ENCODE peak calls at places on chromosomes 4 and X, in seven cellular contexts. One of them, this sample, is unnamed.
A peak's percentile ranks its signal among the peaks of the same experiment; 100 is the strongest.

GRCh38 chrX:107493141-107493540 is 43.7 kb downstream of the FRMPD3 start:
- DNase-seq in activated B cell treated with CpG ODN at 0.5 μM for 24 hours: no peak
- DNase-seq in upper lobe of right lung: no peak
- DNase-seq in D341Med: no peak
- DNase-seq in sciatic nerve: no peak
- DNase-seq in heart right ventricle: no peak
- DNase-seq in GM23248: no peak
- DNase-seq in this sample: no peak

GRCh38 chrX:138964501-138964900 is 253.0 kb upstream of the FGF13 start:
- DNase-seq in activated B cell treated with CpG ODN at 0.5 μM for 24 hours: no peak
- DNase-seq in upper lobe of right lung: no peak
- DNase-seq in D341Med: no peak
- DNase-seq in sciatic nerve: no peak
- DNase-seq in heart right ventricle: no peak
- DNase-seq in GM23248: no peak
- DNase-seq in this sample: no peak

GRCh38 chrX:38666909-38667308 is 105.6 kb downstream of the TSPAN7 start:
- DNase-seq in activated B cell treated with CpG ODN at 0.5 μM for 24 hours: no peak
- DNase-seq in upper lobe of right lung: no peak
- DNase-seq in D341Med: no peak
- DNase-seq in sciatic nerve: no peak
- DNase-seq in heart right ventricle: no peak
- DNase-seq in GM23248: no peak
- DNase-seq in this sample: no peak

GRCh38 chr4:15410750-15411149 is 17.1 kb upstream of the C1QTNF7 start:
- DNase-seq in activated B cell treated with CpG ODN at 0.5 μM for 24 hours: no peak
- DNase-seq in upper lobe of right lung: no peak
- DNase-seq in D341Med: no peak
- DNase-seq in sciatic nerve: no peak
- DNase-seq in heart right ventricle: no peak
- DNase-seq in GM23248: no peak
- DNase-seq in this sample: no peak

GRCh38 chr4:152264106-152264505 is 271.8 kb downstream of the FBXW7 start:
- DNase-seq in activated B cell treated with CpG ODN at 0.5 μM for 24 hours: no peak
- DNase-seq in upper lobe of right lung: no peak
- DNase-seq in D341Med: no peak
- DNase-seq in sciatic nerve: no peak
- DNase-seq in heart right ventricle: no peak
- DNase-seq in GM23248: no peak
- DNase-seq in this sample: no peak

GRCh38 chr4:77697860-77698599 is 92.4 kb downstream of the CXCL13 start:
- DNase-seq in activated B cell treated with CpG ODN at 0.5 μM for 24 hours: no peak
- DNase-seq in upper lobe of right lung: no peak
- DNase-seq in D341Med: peak; percentile 64
- DNase-seq in sciatic nerve: no peak
- DNase-seq in heart right ventricle: no peak
- DNase-seq in GM23248: peak; percentile 75
- DNase-seq in this sample: peak; percentile 72

GRCh38 chr4:89110541-89110985 is 770 bp upstream of the TIGD2 start:
- DNase-seq in activated B cell treated with CpG ODN at 0.5 μM for 24 hours: no peak
- DNase-seq in upper lobe of right lung: no peak
- DNase-seq in D341Med: no peak
- DNase-seq in sciatic nerve: no peak
- DNase-seq in heart right ventricle: no peak
- DNase-seq in GM23248: no peak
- DNase-seq in this sample: peak; percentile 2

GRCh38 chr4:1208266-1208961 is 36.0 kb upstream of the SPON2 start:
- DNase-seq in activated B cell treated with CpG ODN at 0.5 μM for 24 hours: no peak
- DNase-seq in upper lobe of right lung: peak; percentile 66
- DNase-seq in D341Med: no peak
- DNase-seq in sciatic nerve: peak; percentile 62
- DNase-seq in heart right ventricle: peak; percentile 59
- DNase-seq in GM23248: no peak
- DNase-seq in this sample: peak; percentile 12

GRCh38 chr4:127997534-127998388 is 32.6 kb downstream of the ABHD18 start:
- DNase-seq in activated B cell treated with CpG ODN at 0.5 μM for 24 hours: no peak
- DNase-seq in upper lobe of right lung: no peak
- DNase-seq in D341Med: peak; percentile 50
- DNase-seq in sciatic nerve: no peak
- DNase-seq in heart right ventricle: no peak
- DNase-seq in GM23248: peak; percentile 38
- DNase-seq in this sample: peak; percentile 28

GRCh38 chr4:20612313-20612712 is 87.9 kb upstream of the PACRGL start:
- DNase-seq in activated B cell treated with CpG ODN at 0.5 μM for 24 hours: no peak
- DNase-seq in upper lobe of right lung: no peak
- DNase-seq in D341Med: no peak
- DNase-seq in sciatic nerve: no peak
- DNase-seq in heart right ventricle: no peak
- DNase-seq in GM23248: no peak
- DNase-seq in this sample: peak; percentile 8

GRCh38 chrX:131279617-131280016 is 9.5 kb downstream of the IGSF1 start:
- DNase-seq in activated B cell treated with CpG ODN at 0.5 μM for 24 hours: no peak
- DNase-seq in upper lobe of right lung: no peak
- DNase-seq in D341Med: no peak
- DNase-seq in sciatic nerve: no peak
- DNase-seq in heart right ventricle: no peak
- DNase-seq in GM23248: no peak
- DNase-seq in this sample: no peak

GRCh38 chrX:38484607-38485498 is 76.5 kb upstream of the TSPAN7 start:
- DNase-seq in activated B cell treated with CpG ODN at 0.5 μM for 24 hours: no peak
- DNase-seq in upper lobe of right lung: peak; percentile 40
- DNase-seq in D341Med: no peak
- DNase-seq in sciatic nerve: no peak
- DNase-seq in heart right ventricle: no peak
- DNase-seq in GM23248: no peak
- DNase-seq in this sample: no peak

GRCh38 chr4:33512397-33512796 is 2731.9 kb downstream of the ARAP2 start:
- DNase-seq in activated B cell treated with CpG ODN at 0.5 μM for 24 hours: no peak
- DNase-seq in upper lobe of right lung: no peak
- DNase-seq in D341Med: no peak
- DNase-seq in sciatic nerve: no peak
- DNase-seq in heart right ventricle: no peak
- DNase-seq in GM23248: no peak
- DNase-seq in this sample: no peak

GRCh38 chrX:108437789-108438623 is at the start of gene COL4A6:
- DNase-seq in activated B cell treated with CpG ODN at 0.5 μM for 24 hours: no peak
- DNase-seq in upper lobe of right lung: peak; percentile 53
- DNase-seq in D341Med: no peak
- DNase-seq in sciatic nerve: no peak
- DNase-seq in heart right ventricle: peak; percentile 8
- DNase-seq in GM23248: peak; percentile 35
- DNase-seq in this sample: peak; percentile 16

GRCh38 chr4:2806392-2807355 is 13.8 kb downstream of the SH3BP2 start:
- DNase-seq in activated B cell treated with CpG ODN at 0.5 μM for 24 hours: no peak
- DNase-seq in upper lobe of right lung: peak; percentile 87
- DNase-seq in D341Med: no peak
- DNase-seq in sciatic nerve: no peak
- DNase-seq in heart right ventricle: peak; percentile 80
- DNase-seq in GM23248: peak; percentile 80
- DNase-seq in this sample: peak; percentile 71

GRCh38 chr4:4461178-4461577 is 74.3 kb downstream of the NSG1 start:
- DNase-seq in activated B cell treated with CpG ODN at 0.5 μM for 24 hours: no peak
- DNase-seq in upper lobe of right lung: no peak
- DNase-seq in D341Med: no peak
- DNase-seq in sciatic nerve: no peak
- DNase-seq in heart right ventricle: no peak
- DNase-seq in GM23248: no peak
- DNase-seq in this sample: no peak

GRCh38 chr4:151485541-151486131 is 76.7 kb downstream of the FHIP1A start:
- DNase-seq in activated B cell treated with CpG ODN at 0.5 μM for 24 hours: no peak
- DNase-seq in upper lobe of right lung: no peak
- DNase-seq in D341Med: no peak
- DNase-seq in sciatic nerve: no peak
- DNase-seq in heart right ventricle: no peak
- DNase-seq in GM23248: peak; percentile 6
- DNase-seq in this sample: peak; percentile 20

This sample was measured in EH.